ENCODE peak calls at places on chromosomes 3 and 15, in eight cellular contexts. One of them, this sample, is unnamed.

GRCh38 chr3:186790261-186790981 is 7.0 kb downstream of the EIF4A2 start:
- DNase-seq in left ventricle myocardium inferior: no peak
- DNase-seq in cardiac muscle cell: peak; percentile 33
- DNase-seq in astrocyte: peak; percentile 51
- DNase-seq in mammary epithelial cell: peak; percentile 50
- DNase-seq in CD8-positive, alpha-beta T cell: no peak
- DNase-seq in A673: peak; percentile 49
- DNase-seq in heart right ventricle: no peak
- DNase-seq in this sample: no peak

GRCh38 chr3:53811143-53811915 is 34.9 kb downstream of the CHDH start:
- DNase-seq in cardiac muscle cell: no peak
- DNase-seq in A673: no peak
- DNase-seq in astrocyte: no peak
- DNase-seq in mammary epithelial cell: no peak
- DNase-seq in CD8-positive, alpha-beta T cell: no peak
- DNase-seq in heart right ventricle: no peak
- DNase-seq in left ventricle myocardium inferior: no peak
- DNase-seq in this sample: no peak

GRCh38 chr3:122795674-122795969 is 753 bp downstream of the SLC49A4 start:
- DNase-seq in astrocyte: no peak
- DNase-seq in left ventricle myocardium inferior: no peak
- DNase-seq in CD8-positive, alpha-beta T cell: peak; percentile 35
- DNase-seq in A673: no peak
- DNase-seq in cardiac muscle cell: no peak
- DNase-seq in heart right ventricle: no peak
- DNase-seq in mammary epithelial cell: peak; percentile 20
- DNase-seq in this sample: no peak

GRCh38 chr3:53312832-53313231 is 34.5 kb downstream of the DCP1A start:
- DNase-seq in CD8-positive, alpha-beta T cell: no peak
- DNase-seq in astrocyte: no peak
- DNase-seq in heart right ventricle: no peak
- DNase-seq in A673: no peak
- DNase-seq in left ventricle myocardium inferior: no peak
- DNase-seq in cardiac muscle cell: no peak
- DNase-seq in mammary epithelial cell: no peak
- DNase-seq in this sample: no peak

GRCh38 chr15:80893777-80894176 is 95.8 kb downstream of the MESD start:
- DNase-seq in CD8-positive, alpha-beta T cell: no peak
- DNase-seq in astrocyte: no peak
- DNase-seq in mammary epithelial cell: no peak
- DNase-seq in left ventricle myocardium inferior: peak; percentile 34
- DNase-seq in cardiac muscle cell: no peak
- DNase-seq in A673: no peak
- DNase-seq in heart right ventricle: no peak
- DNase-seq in this sample: peak; percentile 55

GRCh38 chr3:172600644-172601065 is 77.4 kb upstream of the TNFSF10 start:
- DNase-seq in mammary epithelial cell: no peak
- DNase-seq in CD8-positive, alpha-beta T cell: no peak
- DNase-seq in astrocyte: no peak
- DNase-seq in left ventricle myocardium inferior: no peak
- DNase-seq in heart right ventricle: no peak
- DNase-seq in A673: no peak
- DNase-seq in cardiac muscle cell: no peak
- DNase-seq in this sample: no peak

GRCh38 chr3:132554437-132554836 is 42.6 kb upstream of the ACKR4 start:
- DNase-seq in mammary epithelial cell: no peak
- DNase-seq in cardiac muscle cell: no peak
- DNase-seq in astrocyte: peak; percentile 50
- DNase-seq in CD8-positive, alpha-beta T cell: no peak
- DNase-seq in A673: no peak
- DNase-seq in left ventricle myocardium inferior: no peak
- DNase-seq in heart right ventricle: no peak
- DNase-seq in this sample: no peak

GRCh38 chr15:90596943-90597342 is 67.2 kb downstream of the CRTC3 start:
- DNase-seq in astrocyte: no peak
- DNase-seq in cardiac muscle cell: no peak
- DNase-seq in CD8-positive, alpha-beta T cell: no peak
- DNase-seq in A673: no peak
- DNase-seq in left ventricle myocardium inferior: no peak
- DNase-seq in heart right ventricle: no peak
- DNase-seq in mammary epithelial cell: no peak
- DNase-seq in this sample: no peak

GRCh38 chr15:100761253-100761935 is 118.2 kb upstream of the ALDH1A3 start:
- DNase-seq in cardiac muscle cell: no peak
- DNase-seq in left ventricle myocardium inferior: no peak
- DNase-seq in astrocyte: no peak
- DNase-seq in heart right ventricle: no peak
- DNase-seq in mammary epithelial cell: no peak
- DNase-seq in A673: no peak
- DNase-seq in CD8-positive, alpha-beta T cell: no peak
- DNase-seq in this sample: peak; percentile 37

GRCh38 chr3:187041362-187042061 is 97.8 kb downstream of the RPL39L start:
- DNase-seq in cardiac muscle cell: no peak
- DNase-seq in heart right ventricle: no peak
- DNase-seq in CD8-positive, alpha-beta T cell: peak; percentile 73
- DNase-seq in A673: peak; percentile 48
- DNase-seq in left ventricle myocardium inferior: no peak
- DNase-seq in mammary epithelial cell: no peak
- DNase-seq in astrocyte: peak; percentile 48
- DNase-seq in this sample: no peak

GRCh38 chr3:30530084-30530483 is 76.3 kb upstream of the TGFBR2 start:
- DNase-seq in astrocyte: no peak
- DNase-seq in CD8-positive, alpha-beta T cell: no peak
- DNase-seq in heart right ventricle: no peak
- DNase-seq in mammary epithelial cell: no peak
- DNase-seq in cardiac muscle cell: no peak
- DNase-seq in A673: no peak
- DNase-seq in left ventricle myocardium inferior: no peak
- DNase-seq in this sample: no peak

GRCh38 chr3:186021673-186022362 is 84.0 kb upstream of the TRA2B start:
- DNase-seq in left ventricle myocardium inferior: no peak
- DNase-seq in astrocyte: peak; percentile 93
- DNase-seq in cardiac muscle cell: no peak
- DNase-seq in A673: peak; percentile 91
- DNase-seq in CD8-positive, alpha-beta T cell: no peak
- DNase-seq in heart right ventricle: no peak
- DNase-seq in mammary epithelial cell: peak; percentile 78
- DNase-seq in this sample: peak; percentile 52

GRCh38 chr15:75661779-75662140 is 14.0 kb downstream of the SNX33 start:
- DNase-seq in cardiac muscle cell: no peak
- DNase-seq in left ventricle myocardium inferior: no peak
- DNase-seq in CD8-positive, alpha-beta T cell: no peak
- DNase-seq in A673: no peak
- DNase-seq in heart right ventricle: no peak
- DNase-seq in mammary epithelial cell: no peak
- DNase-seq in astrocyte: no peak
- DNase-seq in this sample: no peak

GRCh38 chr3:23665741-23666140 is 140.0 kb upstream of the UBE2E1 start:
- DNase-seq in mammary epithelial cell: peak; percentile 30
- DNase-seq in CD8-positive, alpha-beta T cell: no peak
- DNase-seq in left ventricle myocardium inferior: no peak
- DNase-seq in A673: no peak
- DNase-seq in cardiac muscle cell: no peak
- DNase-seq in astrocyte: no peak
- DNase-seq in heart right ventricle: no peak
- DNase-seq in this sample: no peak

GRCh38 chr3:123936400-123936799 is 24.6 kb downstream of the CCDC14 start:
- DNase-seq in cardiac muscle cell: no peak
- DNase-seq in heart right ventricle: no peak
- DNase-seq in A673: no peak
- DNase-seq in astrocyte: no peak
- DNase-seq in mammary epithelial cell: no peak
- DNase-seq in left ventricle myocardium inferior: no peak
- DNase-seq in CD8-positive, alpha-beta T cell: no peak
- DNase-seq in this sample: no peak

GRCh38 chr15:68783226-68784054 is 37.3 kb downstream of the ANP32A start:
- DNase-seq in A673: peak; percentile 27
- DNase-seq in heart right ventricle: no peak
- DNase-seq in left ventricle myocardium inferior: no peak
- DNase-seq in cardiac muscle cell: peak; percentile 50
- DNase-seq in astrocyte: no peak
- DNase-seq in CD8-positive, alpha-beta T cell: peak; percentile 72
- DNase-seq in mammary epithelial cell: peak; percentile 27
- DNase-seq in this sample: no peak

GRCh38 chr3:120324185-120324584 is 25.0 kb downstream of the LRRC58 start:
- DNase-seq in CD8-positive, alpha-beta T cell: no peak
- DNase-seq in mammary epithelial cell: no peak
- DNase-seq in A673: no peak
- DNase-seq in heart right ventricle: no peak
- DNase-seq in left ventricle myocardium inferior: no peak
- DNase-seq in cardiac muscle cell: no peak
- DNase-seq in astrocyte: peak; percentile 25
- DNase-seq in this sample: no peak

GRCh38 chr15:36645106-36645505 is 65.7 kb downstream of the CDIN1 start:
- DNase-seq in astrocyte: no peak
- DNase-seq in left ventricle myocardium inferior: no peak
- DNase-seq in cardiac muscle cell: no peak
- DNase-seq in mammary epithelial cell: no peak
- DNase-seq in A673: no peak
- DNase-seq in CD8-positive, alpha-beta T cell: no peak
- DNase-seq in heart right ventricle: no peak
- DNase-seq in this sample: no peak

GRCh38 chr3:57877116-57877515 is 121.0 kb downstream of the SLMAP start:
- DNase-seq in CD8-positive, alpha-beta T cell: no peak
- DNase-seq in left ventricle myocardium inferior: no peak
- DNase-seq in A673: no peak
- DNase-seq in cardiac muscle cell: no peak
- DNase-seq in mammary epithelial cell: no peak
- DNase-seq in astrocyte: peak; percentile 23
- DNase-seq in heart right ventricle: no peak
- DNase-seq in this sample: no peak

DNA sequence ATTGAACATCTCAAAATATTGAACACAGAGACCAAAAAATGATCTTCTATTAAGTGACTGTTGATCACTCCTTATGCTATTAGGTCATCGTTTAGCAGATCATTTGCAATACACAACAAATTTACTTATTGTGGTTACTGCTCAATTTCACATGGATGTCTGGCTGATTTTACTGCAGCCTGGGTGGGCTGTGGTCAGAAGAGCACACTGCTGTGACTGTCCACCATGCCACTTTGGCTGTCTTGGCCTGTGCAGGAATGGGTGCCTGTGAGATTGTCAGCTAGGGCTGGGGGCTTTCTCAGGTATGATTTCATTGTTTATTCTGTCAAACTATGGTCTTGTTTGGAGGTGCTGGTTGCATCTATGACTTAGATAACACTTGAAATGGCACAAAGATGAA is 80.1 kb upstream of the LRTM1 start:
- DNase-seq in mammary epithelial cell: no peak
- DNase-seq in astrocyte: no peak
- DNase-seq in heart right ventricle: no peak
- DNase-seq in CD8-positive, alpha-beta T cell: no peak
- DNase-seq in cardiac muscle cell: no peak
- DNase-seq in A673: no peak
- DNase-seq in left ventricle myocardium inferior: no peak
- DNase-seq in this sample: no peak
- H3K4me1 ChIP-seq in mammary epithelial cell: no peaks in the 10 kb centered on the region
- H3K4me1 ChIP-seq in astrocyte: peaks cover 5% of the 10 kb centered on the region
- H3K4me1 ChIP-seq in heart right ventricle: no peaks in the 10 kb centered on the region
- H3K4me1 ChIP-seq in CD8-positive, alpha-beta T cell: no peaks in the 10 kb centered on the region
- H3K4me1 ChIP-seq in cardiac muscle cell: no peaks in the 10 kb centered on the region
- H3K4me1 ChIP-seq in A673: peaks cover 4% of the 10 kb centered on the region
- H3K4me1 ChIP-seq in left ventricle myocardium inferior: no peaks in the 10 kb centered on the region
- H3K4me1 ChIP-seq in this sample: no peaks in the 10 kb centered on the region

DNA sequence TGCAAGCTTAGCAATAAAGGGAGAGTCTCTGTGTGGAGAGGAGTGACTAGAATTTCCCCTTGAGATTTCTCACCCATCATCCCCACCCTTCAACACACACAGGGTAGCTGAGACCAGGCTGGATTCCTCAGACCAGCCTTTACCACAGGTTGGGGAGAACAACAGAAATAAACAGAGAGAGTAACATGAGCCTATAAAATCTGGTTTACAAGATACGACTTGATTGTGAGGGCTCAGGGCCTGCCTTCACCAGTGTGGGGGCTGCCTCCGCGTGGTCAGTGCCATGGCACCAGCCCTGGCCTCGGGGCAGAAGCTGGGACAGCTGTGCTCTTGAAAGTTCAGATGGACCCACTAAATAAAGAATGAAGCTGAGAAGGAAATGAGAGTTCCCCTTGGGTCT is 14.6 kb upstream of the MAGEF1 start:
- DNase-seq in cardiac muscle cell: no peak
- DNase-seq in left ventricle myocardium inferior: no peak
- DNase-seq in A673: no peak
- DNase-seq in astrocyte: no peak
- DNase-seq in CD8-positive, alpha-beta T cell: no peak
- DNase-seq in mammary epithelial cell: peak; percentile 78
- DNase-seq in heart right ventricle: no peak
- DNase-seq in this sample: no peak
- H3K9me3 ChIP-seq in cardiac muscle cell: no peaks in the 10 kb centered on the region
- H3K9me3 ChIP-seq in left ventricle myocardium inferior: no peaks in the 10 kb centered on the region
- H3K9me3 ChIP-seq in A673: no peaks in the 10 kb centered on the region
- H3K9me3 ChIP-seq in astrocyte: no peaks in the 10 kb centered on the region
- H3K9me3 ChIP-seq in CD8-positive, alpha-beta T cell: no peaks in the 10 kb centered on the region
- H3K9me3 ChIP-seq in mammary epithelial cell: no peaks in the 10 kb centered on the region
- H3K9me3 ChIP-seq in heart right ventricle: no peaks in the 10 kb centered on the region
- H3K9me3 ChIP-seq in this sample: no peaks in the 10 kb centered on the region

DNA sequence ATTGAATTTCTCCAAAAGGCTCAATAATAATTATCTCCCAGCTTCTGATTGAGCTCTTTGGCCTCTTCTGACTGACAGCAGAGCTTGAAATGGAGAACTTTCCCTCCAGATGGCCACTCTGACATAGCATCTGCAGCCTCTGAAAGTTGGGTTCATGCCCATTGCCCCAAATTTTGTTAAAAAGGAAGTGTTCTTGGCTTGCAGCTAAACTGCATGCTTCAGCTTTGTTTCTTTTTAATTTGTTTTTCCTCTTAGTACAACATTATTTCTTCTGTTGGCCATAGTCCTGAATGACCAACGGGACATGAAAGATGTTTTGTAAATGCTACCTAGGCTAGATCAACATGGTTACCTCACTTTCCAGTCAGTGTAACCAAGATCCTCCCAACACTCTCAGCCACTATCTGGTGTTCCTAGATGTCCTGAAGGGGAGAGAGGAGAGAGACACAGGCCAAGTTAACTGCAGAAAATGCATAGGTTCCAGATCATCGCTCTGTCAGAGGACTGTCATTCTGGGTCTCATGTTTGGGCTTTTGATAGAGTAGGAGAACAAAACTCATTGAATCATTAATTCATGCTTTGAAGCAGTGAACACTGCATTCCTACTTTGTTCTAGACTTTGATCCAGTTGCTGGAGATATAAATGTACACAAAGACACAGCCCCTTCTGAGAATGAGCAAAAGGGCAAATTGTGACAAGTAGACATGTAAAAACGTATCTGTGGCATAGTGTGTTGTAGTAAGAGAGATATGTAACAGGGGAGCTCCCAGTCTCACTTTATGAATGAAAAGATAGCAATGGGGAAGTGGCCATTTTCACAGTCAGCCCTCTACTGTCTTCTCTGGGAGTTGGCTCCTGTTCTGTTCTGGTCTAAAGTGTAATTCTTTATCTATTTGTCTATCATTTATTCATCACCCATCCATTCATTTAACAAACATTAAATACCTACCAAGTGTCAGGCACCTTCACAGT is 156.2 kb downstream of the ZNF621 start:
- DNase-seq in CD8-positive, alpha-beta T cell: no peak
- DNase-seq in left ventricle myocardium inferior: no peak
- DNase-seq in heart right ventricle: peak; percentile 24
- DNase-seq in astrocyte: no peak
- DNase-seq in mammary epithelial cell: peak; percentile 34
- DNase-seq in A673: no peak
- DNase-seq in cardiac muscle cell: no peak
- DNase-seq in this sample: no peak
- TF ChIP-seq CTCF in CD8-positive, alpha-beta T cell: no peak
- TF ChIP-seq CTCF in left ventricle myocardium inferior: no peak
- TF ChIP-seq CTCF in heart right ventricle: no peak
- TF ChIP-seq CTCF in astrocyte: no peak
- TF ChIP-seq CTCF in mammary epithelial cell: no peak
- TF ChIP-seq CTCF in A673: no peak
- TF ChIP-seq CTCF in cardiac muscle cell: no peak
- TF ChIP-seq CTCF in this sample: no peak

GRCh38 chr3:15288331-15288726 is 44.1 kb downstream of the SH3BP5 start:
- DNase-seq in A673: no peak
- DNase-seq in cardiac muscle cell: no peak
- DNase-seq in CD8-positive, alpha-beta T cell: no peak
- DNase-seq in left ventricle myocardium inferior: no peak
- DNase-seq in astrocyte: no peak
- DNase-seq in mammary epithelial cell: no peak
- DNase-seq in heart right ventricle: no peak
- DNase-seq in this sample: no peak
- H3K4me1 ChIP-seq in A673: peaks cover 29% of the 10 kb centered on the region
- H3K4me1 ChIP-seq in cardiac muscle cell: peaks cover 3% of the 10 kb centered on the region
- H3K4me1 ChIP-seq in CD8-positive, alpha-beta T cell: peaks cover 58% of the 10 kb centered on the region
- H3K4me1 ChIP-seq in left ventricle myocardium inferior: peaks cover 55% of the 10 kb centered on the region
- H3K4me1 ChIP-seq in astrocyte: peaks cover 15% of the 10 kb centered on the region
- H3K4me1 ChIP-seq in mammary epithelial cell: peaks cover 5% of the 10 kb centered on the region
- H3K4me1 ChIP-seq in heart right ventricle: peaks cover 60% of the 10 kb centered on the region
- H3K4me1 ChIP-seq in this sample: peaks cover 28% of the 10 kb centered on the region